ENCODE peak calls at places on chromosome 14, in five cellular contexts. M is colonic mucosa; I is activated naive CD4-positive, alpha-beta T cell treated with anti-CD3 and anti-CD28 coated beads, Interleukin-2, amount 50 U/mL, for 16 hours; A is activated T-helper 1 cell treated with anti-CD3 and anti-CD28 coated beads, Interleukin-12 subunit alpha, Interleukin-12 subunit beta, Interleukin-2, Interleukin-4 antibody, amounts not matched to agents 30 ng/mL and 10 ng/mL and 1 ng/mL, durations not matched to agents 14 hours and 24 hours and 36 hours; K is HS-5. S is an unnamed sample.

GRCh38 chr14:98954347-98955000 is 317.5 kb downstream of the BCL11B start:
- DNase-seq in M (peak), I (no peak), A (no peak), K (no peak), S (no peak)

GRCh38 chr14:68621400-68622365 is 171.2 kb downstream of the ZFP36L1 start:
- DNase-seq in M (peak), I (no peak), A (no peak), K (no peak), S (no peak)

GRCh38 chr14:70714055-70714550 is 72.4 kb downstream of the TTC9 start:
- DNase-seq in M (peak), I (peak), A (peak), K (no peak), S (peak)

GRCh38 chr14:55355922-55356321 is 55.7 kb downstream of the ATG14 start:
- DNase-seq in M (no peak), I (no peak), A (no peak), K (no peak), S (no peak)

GRCh38 chr14:68018598-68018997 is 199.0 kb downstream of the RAD51B start:
- DNase-seq in M (no peak), I (no peak), A (no peak), K (no peak), S (no peak)

GRCh38 chr14:25788252-25788651 is 738.3 kb upstream of the STXBP6 start:
- DNase-seq in M (no peak), I (no peak), A (no peak), K (no peak), S (no peak)

GRCh38 chr14:60753264-60754126 is 18.9 kb downstream of the MNAT1 start:
- DNase-seq in M (no peak), I (peak), A (peak), K (no peak), S (no peak)

GRCh38 chr14:55353686-55354467 is 57.8 kb downstream of the ATG14 start:
- DNase-seq in M (no peak), I (no peak), A (no peak), K (no peak), S (no peak)

GRCh38 chr14:104746951-104747481 is 5.9 kb upstream of the SIVA1 start:
- DNase-seq in M (peak), I (no peak), A (no peak), K (no peak), S (peak)

GRCh38 chr14:103849151-103850013 is 2.0 kb upstream of the PPP1R13B start:
- DNase-seq in M (peak), I (no peak), A (no peak), K (no peak), S (no peak)

GRCh38 chr14:104882991-104883660 is 18.1 kb downstream of the CEP170B start:
- DNase-seq in M (no peak), I (peak), A (no peak), K (no peak), S (no peak)

GRCh38 chr14:65506801-65507200 is 94.3 kb downstream of the FUT8 start:
- DNase-seq in M (no peak), I (no peak), A (no peak), K (no peak), S (no peak)

GRCh38 chr14:82075566-82075965 is 541.9 kb upstream of the SEL1L start:
- DNase-seq in M (no peak), I (no peak), A (no peak), K (no peak), S (peak)

GRCh38 chr14:90056821-90057220 is 5.0 kb upstream of the KCNK13 start:
- DNase-seq in M (no peak), I (no peak), A (no peak), K (no peak), S (no peak)

S was measured in hepatocyte.